ENCODE peak calls at places on chromosomes 3 and 15, in eight cellular contexts. E is suprapubic skin, G is SK-N-MC, V is Panc1, F is stomach, U is esophagus muscularis mucosa, B is K562, S is upper lobe of left lung. K is an unnamed sample. For H3K9me3, the result is how much of the 10 kb centered on the place peaks cover.

GRCh38 chr3:101847328-101847727 is 2.0 kb upstream of the NFKBIZ start:
- DNase-seq in F (no peak), B (no peak), U (no peak), G (no peak), S (no peak), E (no peak), V (no peak), K (no peak)

GRCh38 chr3:197368821-197369220 is 70.4 kb upstream of the DLG1 start:
- DNase-seq in F (no peak), E (peak), V (no peak), B (no peak), S (no peak), G (no peak), U (no peak), K (peak)

GRCh38 chr15:68684476-68684875 is 105.7 kb downstream of the CORO2B start:
- DNase-seq in F (no peak), S (no peak), B (no peak), E (peak), U (no peak), V (no peak), G (no peak), K (peak)

GRCh38 chr3:16318216-16318615 is 53.2 kb downstream of the OXNAD1 start:
- DNase-seq in E (no peak), V (no peak), U (no peak), S (no peak), F (no peak), G (no peak), B (no peak), K (no peak)

GRCh38 chr15:78000089-78000926 is 77.2 kb downstream of the TBC1D2B start:
- DNase-seq in S (peak), V (no peak), F (peak), G (no peak), U (no peak), B (peak), E (no peak), K (peak)

GRCh38 chr3:141235661-141236171 is 4.1 kb downstream of the PXYLP1 start:
- DNase-seq in V (no peak), S (no peak), B (peak), F (no peak), G (no peak), U (peak), E (no peak), K (no peak)

GRCh38 chr15:90952901-90953677 is 1.6 kb upstream of the RCCD1 start:
- DNase-seq in U (no peak), E (no peak), B (no peak), V (no peak), S (peak), G (no peak), F (no peak), K (no peak)

GRCh38 chr3:135752851-135753250 is 212.7 kb upstream of the PPP2R3A start:
- DNase-seq in G (no peak), U (peak), B (no peak), V (no peak), F (no peak), S (no peak), E (no peak), K (no peak)

GRCh38 chr3:127712881-127713771 is 40.4 kb downstream of the ABTB1 start:
- DNase-seq in G (no peak), B (no peak), S (no peak), V (no peak), U (no peak), E (no peak), F (no peak), K (peak)

GRCh38 chr15:73596214-73596613 is 37.0 kb downstream of the NPTN start:
- DNase-seq in S (no peak), U (no peak), V (no peak), E (no peak), F (no peak), B (no peak), G (no peak), K (no peak)

GRCh38 chr15:78790027-78790426 is 21.2 kb downstream of the ADAMTS7 start:
- DNase-seq in S (no peak), B (no peak), U (no peak), V (no peak), E (no peak), F (no peak), G (no peak), K (no peak)

GRCh38 chr15:73341886-73342600 is 26.7 kb downstream of the HCN4 start:
- DNase-seq in G (no peak), S (peak), U (no peak), E (no peak), V (no peak), B (no peak), F (no peak), K (no peak)

GRCh38 chr3:38049358-38050126 is 10.5 kb downstream of the DLEC1 start:
- DNase-seq in G (no peak), U (peak), E (no peak), B (no peak), S (no peak), V (no peak), F (no peak), K (no peak)

GRCh38 chr15:52529289-52529929 is 729 bp upstream of the MYO5A start:
- DNase-seq in V (no peak), S (no peak), G (no peak), B (no peak), E (no peak), U (no peak), F (no peak), K (peak)

GRCh38 chr15:86439614-86440013 is 359.9 kb downstream of the AGBL1 start:
- DNase-seq in S (no peak), G (no peak), F (no peak), E (no peak), B (no peak), U (no peak), V (no peak), K (no peak)

GRCh38 chr3:7520593-7520992 is 659.7 kb downstream of the GRM7 start:
- DNase-seq in V (no peak), B (no peak), E (no peak), S (no peak), U (no peak), G (no peak), F (no peak), K (no peak)

GRCh38 chr15:41566121-41566885 is 7.3 kb downstream of the TYRO3 start:
- DNase-seq in F (no peak), S (no peak), G (no peak), B (peak), U (no peak), V (no peak), E (no peak), K (peak)

GRCh38 chr3:45054196-45054857 is 28.2 kb downstream of the CLEC3B start:
- DNase-seq in S (no peak), G (no peak), B (no peak), V (no peak), F (no peak), E (no peak), U (no peak), K (no peak)

GRCh38 chr15:66883322-66883911 is 181.4 kb downstream of the SMAD6 start:
- DNase-seq in V (peak), S (no peak), U (peak), G (peak), F (peak), E (peak), B (no peak), K (no peak)

GRCh38 chr15:42471002-42471401 is 19.9 kb downstream of the ZNF106 start:
- DNase-seq in E (no peak), F (no peak), G (no peak), U (no peak), B (no peak), S (no peak), V (no peak), K (no peak)

GRCh38 chr3:185145511-185145910 is 7.3 kb downstream of the C3orf70 start:
- DNase-seq in B (no peak), G (no peak), F (no peak), S (no peak), U (no peak), V (no peak), E (no peak), K (no peak)

GRCh38 chr3:140467104-140467577 is 210.7 kb upstream of the TRIM42 start:
- DNase-seq in S (no peak), E (no peak), U (no peak), B (no peak), F (no peak), G (no peak), V (peak), K (no peak)

GRCh38 chr3:134453631-134454030 is 32.2 kb downstream of the ANAPC13 start:
- DNase-seq in V (no peak), G (no peak), B (peak), F (no peak), E (no peak), S (no peak), U (peak), K (no peak)

GRCh38 chr15:68298336-68298735 is 20.8 kb downstream of the FEM1B start:
- DNase-seq in S (no peak), V (no peak), F (no peak), B (no peak), U (peak), G (no peak), E (no peak), K (peak)

GRCh38 chr3:133295199-133295901 is 104.5 kb upstream of the BFSP2 start:
- DNase-seq in G (no peak), S (no peak), V (no peak), F (no peak), B (no peak), U (no peak), E (no peak), K (no peak)

GRCh38 chr3:64617610-64618009 is 70.2 kb downstream of the ADAMTS9 start:
- DNase-seq in V (no peak), G (no peak), F (no peak), B (no peak), U (no peak), E (no peak), S (no peak), K (no peak)

GRCh38 chr15:50265620-50266019 is at the start of gene HDC:
- DNase-seq in F (no peak), G (no peak), E (no peak), V (no peak), B (no peak), U (peak), S (peak), K (no peak)

GRCh38 chr15:63444607-63445006 is 59.8 kb upstream of the USP3 start:
- DNase-seq in F (no peak), G (no peak), S (no peak), V (no peak), E (no peak), U (no peak), B (no peak), K (no peak)

GRCh38 chr3:45938858-45939257 is 4.4 kb upstream of the CXCR6 start:
- DNase-seq in E (peak), U (peak), S (no peak), B (peak), V (peak), F (peak), G (peak), K (peak)

GRCh38 chr15:82312611-82313349 is 36.5 kb downstream of the GOLGA6L10 start:
- DNase-seq in B (no peak), G (no peak), V (no peak), S (peak), E (peak), U (no peak), F (peak), K (peak)

GRCh38 chr3:56111651-56112250 is 356.5 kb downstream of the ERC2 start:
- DNase-seq in F (no peak), E (no peak), U (no peak), G (no peak), B (no peak), S (no peak), V (no peak), K (no peak)

DNA sequence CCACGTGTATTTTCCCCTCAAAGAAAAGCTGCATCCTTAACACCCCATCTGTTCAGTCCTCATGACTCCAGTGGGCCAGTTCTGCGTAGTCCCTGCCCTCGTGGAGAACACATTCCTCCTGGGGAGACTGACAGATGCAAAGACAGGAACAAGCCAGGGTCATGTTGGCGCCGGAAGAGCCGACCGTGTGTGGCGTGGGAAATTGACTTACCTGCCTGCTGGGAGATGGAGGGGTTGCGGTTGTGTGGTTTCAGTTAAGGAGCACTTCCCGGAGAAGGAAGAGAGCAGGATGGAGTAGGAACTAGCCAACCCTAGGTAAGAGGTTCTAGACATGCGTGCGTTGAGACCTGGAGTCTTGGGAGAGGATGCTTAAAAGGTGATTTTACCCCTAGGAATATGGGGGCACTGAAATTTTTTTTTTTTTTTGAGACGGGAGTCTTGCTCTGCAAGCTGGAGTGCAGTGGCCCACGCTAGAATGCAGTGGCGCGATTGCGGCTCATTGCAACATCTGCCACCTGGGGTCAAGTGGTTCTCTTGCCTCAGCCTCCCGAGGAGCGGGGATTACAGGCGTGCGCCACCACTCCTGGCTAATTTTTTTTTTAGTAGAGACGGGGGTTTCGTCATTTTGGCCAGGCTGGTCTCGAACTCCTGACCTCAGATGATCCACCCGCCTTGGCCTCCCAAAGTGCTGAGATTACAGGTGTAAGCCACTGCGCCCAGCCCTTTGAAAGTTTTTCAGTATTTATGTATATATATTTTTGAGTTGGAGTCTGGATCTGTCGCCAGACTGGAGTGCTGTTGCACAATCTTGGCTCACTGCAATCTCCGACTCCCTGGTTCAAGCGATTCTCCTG is 1.4 kb downstream of the VHL start:
- DNase-seq in V (no peak), E (no peak), U (no peak), F (peak), G (no peak), S (no peak), B (peak), K (no peak)
- TF ChIP-seq POLR2AphosphoS5 in V (no peak), E (no peak), U (no peak), F (no peak), G (no peak), S (no peak), B (no peak), K (no peak)

DNA sequence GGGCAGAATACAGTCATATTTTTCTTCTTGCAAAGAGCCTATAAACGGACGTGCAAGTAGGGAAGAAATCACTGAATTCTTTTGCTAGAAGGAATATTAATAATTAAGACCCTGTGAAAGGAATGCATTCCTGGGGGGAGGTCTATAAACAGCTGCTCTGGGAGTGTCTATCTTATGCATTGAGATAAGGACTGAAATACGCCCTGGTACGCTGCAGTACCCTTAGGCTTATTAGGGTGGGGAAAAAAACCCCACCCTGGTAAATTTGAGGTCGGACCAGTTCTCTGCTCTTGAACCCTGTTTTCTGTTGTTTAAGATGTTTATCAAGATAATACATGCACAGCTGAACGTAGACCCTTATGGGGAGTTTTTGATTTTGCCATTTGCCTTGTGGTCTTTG is 100.0 kb upstream of the KBTBD8 start:
- DNase-seq in E (no peak), B (no peak), F (no peak), S (no peak), G (no peak), V (no peak), U (no peak), K (no peak)
- H3K9me3 ChIP-seq in E (under half), B (under half), F (under half), S (under half), G (under half), V (under half), U (under half), K (under half)

GRCh38 chr3:188490416-188490815 is 336.5 kb downstream of the LPP start:
- DNase-seq in V (no peak), B (no peak), U (no peak), G (no peak), F (no peak), S (no peak), E (no peak), K (no peak)
- H3K27ac ChIP-seq in V (no peak), B (no peak), U (peak), G (no peak), F (peak), S (no peak), E (no peak), K (peak)

GRCh38 chr15:35308802-35309201 is 223.7 kb upstream of the NANOGP8 start:
- DNase-seq in B (no peak), F (no peak), G (no peak), S (no peak), V (no peak), U (no peak), E (no peak), K (no peak)
- TF ChIP-seq POLR2AphosphoS5 in B (no peak), F (no peak), G (no peak), S (no peak), V (peak), U (no peak), E (no peak), K (no peak)

DNA sequence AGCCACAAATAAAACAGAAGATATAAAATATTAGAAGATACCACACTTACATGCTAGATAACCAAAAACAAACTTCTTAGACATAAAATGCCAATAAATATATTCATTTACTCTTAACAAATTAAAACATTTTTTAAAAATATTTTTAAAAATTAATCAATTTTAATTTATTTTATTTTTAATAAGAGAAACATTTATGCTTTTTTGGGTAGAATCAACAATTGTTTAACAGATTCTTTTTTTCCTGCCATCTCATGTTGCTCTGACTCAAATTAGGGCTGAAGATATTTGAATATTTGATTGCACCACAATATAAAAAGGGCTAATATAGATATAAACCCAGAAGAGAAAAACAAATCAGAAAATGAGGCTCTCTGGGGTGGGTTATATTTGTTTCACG is 172.6 kb downstream of the GOLGA6L6 start:
- DNase-seq in U (no peak), B (no peak), S (no peak), F (no peak), V (no peak), E (no peak), G (no peak), K (no peak)
- H3K9me3 ChIP-seq in U (under half), B (under half), S (under half), F (under half), V (under half), E (under half), G (under half), K (under half)

GRCh38 chr3:123698813-123699212 is 114.0 kb upstream of the HACD2 start:
- DNase-seq in U (no peak), B (no peak), F (no peak), G (no peak), V (no peak), S (no peak), E (no peak), K (no peak)
- H3K27ac ChIP-seq in U (peak), B (no peak), F (peak), G (no peak), V (no peak), S (peak), E (peak), K (peak)

GRCh38 chr3:26474706-26475105 is 147.9 kb upstream of the LRRC3B start:
- DNase-seq in B (no peak), F (no peak), E (no peak), V (no peak), G (no peak), S (no peak), U (no peak), K (no peak)
- TF ChIP-seq POLR2AphosphoS5 in B (no peak), F (no peak), E (no peak), V (no peak), G (no peak), S (no peak), U (no peak), K (no peak)